ENCODE peak calls at places on chromosomes 13 and 19, in nine cellular contexts. D, X, S, K, G, C, N, V and W are unnamed samples.

GRCh38 chr13:80524447-80525215 is 183.7 kb upstream of the SPRY2 start:
- DNase-seq in D (no peak), X (no peak), S (no peak), K (no peak), G (peak; percentile 39), C (no peak), N (no peak), V (no peak), W (no peak)

GRCh38 chr19:11944656-11945055 is 19.7 kb downstream of the ZNF700 start:
- DNase-seq in D (no peak), X (no peak), S (no peak), K (no peak), G (no peak), C (no peak), N (no peak), V (no peak), W (no peak)

GRCh38 chr13:48278806-48279205 is 24.7 kb upstream of the RB1 start:
- DNase-seq in D (no peak), X (no peak), S (no peak), K (no peak), G (no peak), C (no peak), N (no peak), V (no peak), W (no peak)

GRCh38 chr19:29457413-29457812 is 68.4 kb upstream of the VSTM2B start:
- DNase-seq in D (no peak), X (no peak), S (no peak), K (no peak), G (no peak), C (no peak), N (no peak), V (no peak), W (no peak)

GRCh38 chr13:67416047-67416925 is 186.2 kb upstream of the PCDH9 start:
- DNase-seq in D (no peak), X (no peak), S (no peak), K (peak; percentile 81), G (peak; percentile 38), C (no peak), N (no peak), V (no peak), W (no peak)

GRCh38 chr13:113970810-113971470 is 2.9 kb downstream of the C13orf46 start:
- DNase-seq in D (no peak), X (no peak), S (no peak), K (no peak), G (peak; percentile 55), C (peak; percentile 59), N (no peak), V (no peak), W (no peak)

GRCh38 chr13:80727321-80727975 is 386.5 kb upstream of the SPRY2 start:
- DNase-seq in D (no peak), X (no peak), S (no peak), K (no peak), G (no peak), C (no peak), N (no peak), V (no peak), W (no peak)

GRCh38 chr13:70253834-70254233 is 145.6 kb upstream of the KLHL1 start:
- DNase-seq in D (no peak), X (no peak), S (no peak), K (peak; percentile 15), G (peak; percentile 28), C (peak; percentile 37), N (no peak), V (no peak), W (no peak)

GRCh38 chr13:97439196-97439595 is 5.2 kb downstream of the RAP2A start:
- DNase-seq in D (no peak), X (no peak), S (no peak), K (no peak), G (no peak), C (no peak), N (no peak), V (no peak), W (no peak)

GRCh38 chr19:38718747-38719543 is 25.3 kb downstream of the CAPN12 start:
- DNase-seq in D (no peak), X (peak; percentile 27), S (peak; percentile 92), K (peak; percentile 44), G (peak; percentile 57), C (peak; percentile 87), N (no peak), V (no peak), W (no peak)

GRCh38 chr13:112953591-112954487 is 15.2 kb upstream of the MCF2L start:
- DNase-seq in D (no peak), X (no peak), S (no peak), K (no peak), G (no peak), C (no peak), N (no peak), V (no peak), W (no peak)

GRCh38 chr13:61728468-61728867 is 312.8 kb upstream of the PCDH20 start:
- DNase-seq in D (no peak), X (no peak), S (peak; percentile 1), K (peak; percentile 32), G (peak; percentile 65), C (no peak), N (no peak), V (no peak), W (peak; percentile 10)

GRCh38 chr13:72864142-72865035 is 82.5 kb downstream of the PIBF1 start:
- DNase-seq in D (no peak), X (no peak), S (no peak), K (no peak), G (peak; percentile 57), C (no peak), N (no peak), V (no peak), W (no peak)

GRCh38 chr19:18446145-18446810 is 8.3 kb upstream of the ISYNA1 start:
- DNase-seq in D (no peak), X (no peak), S (no peak), K (no peak), G (no peak), C (no peak), N (no peak), V (no peak), W (no peak)

GRCh38 chr13:113547248-113547971 is 37.1 kb upstream of the TFDP1 start:
- DNase-seq in D (no peak), X (no peak), S (no peak), K (no peak), G (peak; percentile 33), C (no peak), N (peak; percentile 3), V (no peak), W (no peak)

GRCh38 chr19:45276284-45276687 is 25.2 kb downstream of the MARK4 start:
- DNase-seq in D (no peak), X (no peak), S (no peak), K (peak; percentile 61), G (peak; percentile 24), C (peak; percentile 75), N (no peak), V (peak; percentile 26), W (no peak)

GRCh38 chr13:36712290-36712689 is 38.5 kb downstream of the SERTM1 start:
- DNase-seq in D (no peak), X (no peak), S (no peak), K (no peak), G (no peak), C (no peak), N (no peak), V (no peak), W (no peak)

GRCh38 chr19:10766681-10767201 is 48.9 kb downstream of the DNM2 start:
- DNase-seq in D (no peak), X (peak; percentile 14), S (no peak), K (peak; percentile 62), G (peak; percentile 56), C (no peak), N (no peak), V (peak; percentile 38), W (no peak)

GRCh38 chr13:33388254-33388998 is 102.9 kb upstream of the STARD13 start:
- DNase-seq in D (no peak), X (no peak), S (no peak), K (no peak), G (no peak), C (no peak), N (no peak), V (no peak), W (no peak)

GRCh38 chr13:73064991-73065390 is 6.2 kb downstream of the KLF5 start:
- DNase-seq in D (no peak), X (no peak), S (no peak), K (no peak), G (no peak), C (no peak), N (no peak), V (no peak), W (no peak)

GRCh38 chr19:30092721-30093569 is 150.9 kb downstream of the URI1 start:
- DNase-seq in D (no peak), X (no peak), S (no peak), K (peak; percentile 37), G (no peak), C (no peak), N (no peak), V (no peak), W (no peak)

GRCh38 chr19:53328967-53329366 is 4.6 kb upstream of the ZNF845 start:
- DNase-seq in D (no peak), X (peak; percentile 7), S (peak; percentile 77), K (peak; percentile 84), G (peak; percentile 69), C (no peak), N (peak; percentile 20), V (no peak), W (no peak)

GRCh38 chr13:112637017-112637801 is 49.3 kb upstream of the TUBGCP3 start:
- DNase-seq in D (no peak), X (no peak), S (no peak), K (no peak), G (no peak), C (no peak), N (no peak), V (no peak), W (no peak)